ENCODE peak calls at places on chromosomes 6 and 20, in nine cellular contexts. S is GM13976, B is HFFc6, D is psoas muscle, Y is neural progenitor cell, F is GM06990, Z is fibroblast of pulmonary artery, K is HCT116, P is neural crest cell. O is an unnamed sample.
A peak's percentile ranks its signal among the peaks of the same experiment; 100 is the strongest.

GRCh38 chr20:34539756-34540155 is 18.8 kb upstream of the MAP1LC3A start:
- DNase-seq in S (no peak), B (no peak), D (no peak), Y (no peak), F (no peak), Z (no peak), K (no peak), P (no peak), O (no peak)

GRCh38 chr6:137903933-137904821 is 37.1 kb downstream of the TNFAIP3 start:
- DNase-seq in S (peak; percentile 42), B (peak; percentile 50), D (no peak), Y (no peak), F (peak; percentile 71), Z (peak; percentile 47), K (peak; percentile 10), P (no peak), O (peak; percentile 50)

GRCh38 chr6:32609731-32610640 is 20.3 kb upstream of the HLA-DRB1 start:
- DNase-seq in S (peak; percentile 64), B (peak; percentile 65), D (peak; percentile 16), Y (peak; percentile 95), F (peak; percentile 84), Z (peak; percentile 94), K (peak; percentile 94), P (peak; percentile 78), O (peak; percentile 62)

GRCh38 chr20:21719592-21720214 is 14.2 kb downstream of the PAX1 start:
- DNase-seq in S (peak; percentile 57), B (peak; percentile 50), D (no peak), Y (peak; percentile 71), F (no peak), Z (peak; percentile 71), K (peak; percentile 35), P (peak; percentile 74), O (peak; percentile 48)

GRCh38 chr20:48625136-48625900 is 202.5 kb downstream of the PREX1 start:
- DNase-seq in S (no peak), B (no peak), D (no peak), Y (no peak), F (no peak), Z (no peak), K (no peak), P (no peak), O (no peak)

GRCh38 chr20:17295991-17296390 is 69.2 kb downstream of the PCSK2 start:
- DNase-seq in S (no peak), B (no peak), D (no peak), Y (no peak), F (no peak), Z (no peak), K (no peak), P (no peak), O (no peak)

GRCh38 chr6:11381801-11382513 is 149.5 kb upstream of the NEDD9 start:
- DNase-seq in S (peak; percentile 66), B (no peak), D (no peak), Y (no peak), F (peak; percentile 86), Z (no peak), K (no peak), P (no peak), O (peak; percentile 65)

GRCh38 chr6:56802570-56802969 is 152.3 kb upstream of the BEND6 start:
- DNase-seq in S (no peak), B (peak; percentile 30), D (no peak), Y (no peak), F (no peak), Z (peak; percentile 63), K (no peak), P (no peak), O (no peak)

GRCh38 chr20:40637176-40637575 is 51.9 kb downstream of the MAFB start:
- DNase-seq in S (no peak), B (no peak), D (no peak), Y (no peak), F (no peak), Z (no peak), K (no peak), P (no peak), O (no peak)

GRCh38 chr6:169250660-169251059 is 3.0 kb downstream of the THBS2 start:
- DNase-seq in S (no peak), B (peak; percentile 92), D (no peak), Y (no peak), F (no peak), Z (peak; percentile 88), K (peak; percentile 23), P (no peak), O (no peak)

GRCh38 chr20:13231031-13231752 is 10.1 kb downstream of the ISM1 start:
- DNase-seq in S (no peak), B (peak; percentile 2), D (no peak), Y (no peak), F (no peak), Z (no peak), K (no peak), P (no peak), O (no peak)

GRCh38 chr6:82022614-82023102 is 224.9 kb downstream of the IBTK start:
- DNase-seq in S (no peak), B (peak; percentile 71), D (no peak), Y (no peak), F (no peak), Z (peak; percentile 77), K (peak; percentile 73), P (no peak), O (no peak)

GRCh38 chr6:25153079-25153478 is 126.1 kb upstream of the CARMIL1 start:
- DNase-seq in S (no peak), B (no peak), D (no peak), Y (no peak), F (no peak), Z (no peak), K (no peak), P (no peak), O (no peak)

GRCh38 chr20:63653974-63654680 is 903 bp upstream of the STMN3 start:
- DNase-seq in S (no peak), B (no peak), D (no peak), Y (no peak), F (no peak), Z (no peak), K (no peak), P (no peak), O (no peak)

GRCh38 chr20:42567409-42567808 is 622.3 kb downstream of the PTPRT start:
- DNase-seq in S (no peak), B (no peak), D (no peak), Y (no peak), F (no peak), Z (no peak), K (no peak), P (no peak), O (no peak)

DNA sequence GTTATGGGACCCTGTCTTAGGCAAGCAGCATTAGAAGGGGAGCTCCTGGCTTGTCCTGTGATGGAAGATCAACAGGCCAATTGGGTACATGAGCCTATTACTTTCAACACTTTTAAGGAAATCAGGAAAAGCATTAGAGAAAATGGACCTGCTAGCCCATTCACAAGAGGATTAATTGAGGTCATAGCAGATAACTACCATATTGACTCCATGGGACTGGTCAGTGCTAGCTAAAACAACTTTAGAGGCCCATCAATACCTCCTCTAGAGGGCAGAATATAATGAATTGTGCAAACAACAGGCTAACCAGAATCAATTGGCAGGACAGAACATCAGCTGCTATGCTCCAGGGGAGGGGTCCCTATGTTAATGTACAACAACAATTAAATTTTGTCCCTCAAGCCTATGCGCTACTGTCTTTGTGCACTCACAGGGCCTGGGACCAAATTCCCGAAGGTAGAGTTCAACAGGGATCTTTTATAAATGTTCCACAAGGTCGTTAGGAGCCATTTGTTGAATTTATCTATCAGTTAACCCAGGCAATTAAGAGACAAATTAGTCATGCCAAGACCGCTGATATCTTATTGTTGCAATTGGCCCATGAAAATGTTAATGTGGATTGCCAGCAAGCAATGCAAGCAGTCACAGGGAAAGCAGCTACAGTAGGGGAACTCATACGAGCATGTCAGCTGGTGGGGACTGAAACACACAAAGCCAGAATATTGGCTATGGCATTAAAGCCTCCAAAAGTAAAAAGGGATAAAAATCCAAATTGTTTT is 106.6 kb upstream of the BTN3A2 start:
- DNase-seq in S (no peak), B (no peak), D (no peak), Y (peak; percentile 39), F (no peak), Z (no peak), K (no peak), P (no peak), O (no peak)
- TF ChIP-seq CTCF in S (no peak), B (peak; percentile 60), D (no peak), Y (peak; percentile 46), F (peak; percentile 42), Z (peak; percentile 30), K (peak; percentile 38), P (peak; percentile 42), O (peak; percentile 35)

DNA sequence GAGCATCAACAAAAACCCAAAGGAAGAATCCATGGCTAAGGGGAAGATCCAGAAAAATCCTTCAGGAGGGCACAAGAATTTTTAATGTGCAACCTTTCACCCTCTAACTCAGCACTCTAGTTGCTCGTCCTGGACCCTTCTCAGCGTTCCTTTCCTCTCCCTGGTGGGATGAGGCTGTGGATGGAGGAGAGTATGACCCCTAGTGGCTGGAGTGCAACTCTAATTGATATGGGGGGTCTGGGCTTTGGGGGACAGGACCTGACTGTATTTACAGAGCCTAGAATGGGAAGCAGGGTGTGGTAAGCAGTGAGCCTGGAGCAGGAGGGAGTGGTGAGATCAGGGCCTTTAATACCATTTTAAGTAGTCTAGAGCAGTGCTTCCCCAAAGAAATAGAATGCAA is 83.9 kb upstream of the CEP85L start:
- DNase-seq in S (peak; percentile 57), B (no peak), D (no peak), Y (peak; percentile 58), F (no peak), Z (peak; percentile 37), K (no peak), P (no peak), O (peak; percentile 49)
- TF ChIP-seq CTCF in S (peak; percentile 51), B (peak; percentile 70), D (peak; percentile 23), Y (peak; percentile 54), F (peak; percentile 69), Z (peak; percentile 66), K (peak; percentile 49), P (no peak), O (peak; percentile 58)

DNA sequence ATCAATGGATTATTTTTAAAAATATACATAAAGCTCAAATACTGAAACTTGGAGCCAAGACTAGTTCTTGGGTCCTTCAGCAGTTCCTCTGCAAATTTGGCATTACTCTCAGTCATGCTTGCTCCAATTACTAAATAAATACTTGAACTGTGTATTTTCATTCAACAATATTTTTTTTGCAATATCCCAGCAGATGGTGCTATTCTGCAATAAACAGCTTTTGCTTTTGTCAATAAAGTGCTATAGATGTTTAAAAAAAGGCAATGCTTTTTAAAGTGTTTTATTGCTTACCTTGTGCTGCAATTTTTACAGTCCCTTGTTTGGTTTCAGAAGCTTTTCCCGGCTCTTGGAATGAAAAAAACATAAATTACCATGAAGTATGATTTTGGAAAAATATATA is 243.4 kb downstream of the TRDN start:
- DNase-seq in S (no peak), B (no peak), D (no peak), Y (no peak), F (no peak), Z (peak; percentile 9), K (no peak), P (no peak), O (no peak)
- TF ChIP-seq CTCF in S (no peak), B (peak; percentile 29), D (peak; percentile 28), Y (peak; percentile 47), F (peak; percentile 6), Z (peak; percentile 21), K (peak; percentile 28), P (peak; percentile 64), O (no peak)

DNA sequence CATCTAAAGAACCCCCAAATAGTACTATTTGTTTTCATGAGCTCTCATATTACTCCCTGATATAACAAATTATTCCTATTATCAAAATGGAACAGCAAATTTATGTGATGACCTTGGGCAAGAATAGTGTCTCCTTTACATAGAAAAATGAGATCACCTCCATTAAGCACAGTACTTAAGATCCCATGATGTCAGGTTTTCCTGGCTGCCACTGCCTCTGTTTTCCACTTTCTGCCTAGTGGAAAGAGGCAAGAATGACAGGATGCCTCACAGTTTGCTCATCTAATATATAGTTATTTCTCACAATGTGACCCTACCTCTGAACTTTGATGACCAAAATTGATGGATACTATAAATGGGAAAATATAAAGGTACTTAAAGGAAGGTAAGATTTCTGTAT is 260.1 kb upstream of the SGK1 start:
- DNase-seq in S (no peak), B (peak; percentile 21), D (no peak), Y (peak; percentile 6), F (no peak), Z (peak; percentile 45), K (peak; percentile 1), P (no peak), O (no peak)
- TF ChIP-seq CTCF in S (no peak), B (peak; percentile 50), D (no peak), Y (peak; percentile 18), F (no peak), Z (peak; percentile 17), K (peak; percentile 26), P (no peak), O (no peak)

O was measured in GM10248.